ENCODE peak calls at places on chromosomes 12 and 14, in nine cellular contexts. Z is IMR-90, D is MCF 10A, A is cardiac muscle cell, M is mesothelial cell of epicardium, S is lower lobe of right lung, R is foreskin keratinocyte, N is ovary, C is GM12892. K is an unnamed sample.

GRCh38 chr12:80059875-80060274 is 39.5 kb upstream of the OTOGL start:
- DNase-seq in C (no peak), D (no peak), N (no peak), Z (no peak), R (no peak), A (no peak), M (no peak), S (no peak), K (no peak)

GRCh38 chr12:28683371-28683770 is 465.7 kb upstream of the FAR2 start:
- DNase-seq in M (no peak), R (no peak), N (no peak), C (no peak), D (no peak), Z (no peak), S (no peak), A (no peak), K (no peak)

GRCh38 chr12:122411537-122411936 is 10.9 kb downstream of the CLIP1 start:
- DNase-seq in N (no peak), R (no peak), M (no peak), C (no peak), D (no peak), A (no peak), S (no peak), Z (no peak), K (no peak)

GRCh38 chr14:46487582-46488350 is 163.8 kb downstream of the RPL10L start:
- DNase-seq in M (no peak), D (no peak), N (no peak), A (no peak), R (no peak), Z (no peak), C (no peak), S (no peak), K (no peak)

GRCh38 chr14:35366048-35366428 is 38.5 kb downstream of the NFKBIA start:
- DNase-seq in S (peak; percentile 57), M (no peak), A (no peak), R (no peak), D (no peak), C (no peak), N (no peak), Z (peak; percentile 74), K (no peak)

GRCh38 chr12:15322164-15323054 is at the start of gene PTPRO:
- DNase-seq in A (peak; percentile 57), N (no peak), C (no peak), Z (no peak), D (peak; percentile 49), M (peak; percentile 23), S (no peak), R (no peak), K (no peak)

GRCh38 chr12:38175538-38175937 is 141.0 kb upstream of the ALG10B start:
- DNase-seq in D (peak; percentile 66), N (no peak), M (no peak), R (peak; percentile 5), C (no peak), A (no peak), Z (no peak), S (no peak), K (no peak)

GRCh38 chr12:31019561-31020308 is 53.9 kb upstream of the DDX11 start:
- DNase-seq in M (no peak), D (no peak), C (no peak), A (no peak), N (no peak), Z (no peak), S (no peak), R (no peak), K (no peak)

GRCh38 chr12:70467476-70467875 is 101.4 kb downstream of the KCNMB4 start:
- DNase-seq in Z (no peak), N (no peak), A (no peak), S (no peak), R (no peak), C (no peak), M (no peak), D (no peak), K (no peak)

GRCh38 chr14:100532154-100532915 is 54.9 kb downstream of the BEGAIN start:
- DNase-seq in D (no peak), N (peak; percentile 20), C (peak; percentile 7), A (no peak), R (peak; percentile 22), Z (peak; percentile 13), M (peak; percentile 4), S (peak; percentile 15), K (no peak)

GRCh38 chr12:27334052-27334720 is 1.6 kb downstream of the BMAL2 start:
- DNase-seq in A (no peak), R (no peak), N (no peak), S (no peak), D (peak; percentile 25), C (no peak), Z (no peak), M (no peak), K (no peak)

GRCh38 chr14:105108516-105108864 is 43.3 kb upstream of the GPR132 start:
- DNase-seq in N (no peak), C (no peak), S (no peak), R (no peak), M (no peak), D (no peak), A (no peak), Z (no peak), K (no peak)

GRCh38 chr14:56555921-56556570 is 23.6 kb upstream of the TMEM260 start:
- DNase-seq in S (no peak), Z (peak; percentile 43), A (peak; percentile 35), D (peak; percentile 50), R (no peak), C (no peak), M (no peak), N (no peak), K (peak; percentile 52)

GRCh38 chr14:56120091-56120632 is 2.0 kb downstream of the PELI2 start:
- DNase-seq in Z (peak; percentile 46), N (no peak), R (no peak), D (no peak), S (no peak), A (peak; percentile 28), C (no peak), M (no peak), K (no peak)

GRCh38 chr12:27460471-27460978 is 14.0 kb downstream of the SMCO2 start:
- DNase-seq in D (peak; percentile 11), A (no peak), R (peak; percentile 28), Z (peak; percentile 38), N (no peak), S (no peak), M (no peak), C (no peak), K (no peak)

GRCh38 chr14:60925286-60925685 is 55.6 kb downstream of the TRMT5 start:
- DNase-seq in D (no peak), S (no peak), Z (peak; percentile 7), N (no peak), R (no peak), C (no peak), A (no peak), M (no peak), K (no peak)

GRCh38 chr14:68145539-68145938 is 326.0 kb downstream of the RAD51B start:
- DNase-seq in C (no peak), R (no peak), M (no peak), Z (peak; percentile 55), N (no peak), D (no peak), A (no peak), S (no peak), K (no peak)

GRCh38 chr12:56128669-56129209 is 672 bp downstream of the ESYT1 start:
- DNase-seq in C (no peak), N (no peak), M (no peak), D (peak; percentile 44), S (peak; percentile 53), R (no peak), A (peak; percentile 15), Z (no peak), K (no peak)

GRCh38 chr14:100083706-100084105 is 18.5 kb downstream of the EVL start:
- DNase-seq in Z (peak; percentile 88), D (peak; percentile 33), N (no peak), R (peak; percentile 95), C (no peak), A (no peak), M (no peak), S (no peak), K (no peak)

GRCh38 chr14:22928237-22929103 is 706 bp downstream of the PRMT5 start:
- DNase-seq in M (no peak), N (no peak), C (no peak), S (no peak), R (no peak), A (no peak), D (no peak), Z (no peak), K (no peak)